ENCODE peak calls at places on chromosomes 3 and 15, in four cellular contexts. S is coronary artery, T is cardiac muscle cell, J is AG09309. A is an unnamed sample.
A peak's percentile ranks its signal among the peaks of the same experiment; 100 is the strongest.

GRCh38 chr15:56042982-56043980 is 49.9 kb upstream of the NEDD4 start:
- DNase-seq in S (no peak), T (no peak), J (no peak), A (no peak)

GRCh38 chr15:98649996-98650870 is 1.9 kb downstream of the IGF1R start:
- DNase-seq in S (peak; percentile 78), T (no peak), J (no peak), A (peak; percentile 52)

GRCh38 chr15:66126057-66126855 is 127.3 kb downstream of the MEGF11 start:
- DNase-seq in S (no peak), T (no peak), J (no peak), A (no peak)

GRCh38 chr15:36942248-36942827 is 158.0 kb downstream of the MEIS2 start:
- DNase-seq in S (no peak), T (no peak), J (no peak), A (no peak)

GRCh38 chr3:65855370-65856100 is 183.2 kb downstream of the MAGI1 start:
- DNase-seq in S (no peak), T (peak; percentile 40), J (peak; percentile 35), A (no peak)

GRCh38 chr3:197692641-197693040 is 44.1 kb downstream of the RUBCN start:
- DNase-seq in S (no peak), T (peak; percentile 76), J (no peak), A (no peak)

GRCh38 chr3:126526668-126527005 is 2.7 kb downstream of the CHST13 start:
- DNase-seq in S (no peak), T (no peak), J (no peak), A (peak; percentile 3)

GRCh38 chr3:103218793-103219192 is 784.0 kb downstream of the ZPLD1 start:
- DNase-seq in S (no peak), T (no peak), J (no peak), A (no peak)

GRCh38 chr3:158642005-158642404 is 2.3 kb upstream of the GFM1 start:
- DNase-seq in S (no peak), T (no peak), J (no peak), A (no peak)

GRCh38 chr3:21041621-21042020 is 709.4 kb downstream of the ZNF385D start:
- DNase-seq in S (no peak), T (no peak), J (peak; percentile 74), A (no peak)

GRCh38 chr15:69298697-69299441 is at the start of gene PAQR5:
- DNase-seq in S (no peak), T (peak; percentile 26), J (no peak), A (no peak)

GRCh38 chr3:143307613-143308183 is 188.1 kb downstream of the CHST2 start:
- DNase-seq in S (no peak), T (peak; percentile 77), J (peak; percentile 24), A (peak; percentile 40)

GRCh38 chr15:44541282-44541958 is 4.5 kb downstream of the EIF3J start:
- DNase-seq in S (no peak), T (peak; percentile 88), J (peak; percentile 58), A (no peak)

GRCh38 chr3:173465112-173465511 is 67.6 kb downstream of the NLGN1 start:
- DNase-seq in S (no peak), T (peak; percentile 36), J (peak; percentile 37), A (no peak)

GRCh38 chr3:195876297-195877031 is 31.9 kb downstream of the TNK2 start:
- DNase-seq in S (no peak), T (no peak), J (no peak), A (peak; percentile 47)

GRCh38 chr3:128337305-128337704 is 129.4 kb downstream of the DNAJB8 start:
- DNase-seq in S (no peak), T (no peak), J (no peak), A (no peak)

GRCh38 chr15:60373745-60374144 is 24.0 kb downstream of the ANXA2 start:
- DNase-seq in S (no peak), T (no peak), J (no peak), A (no peak)

GRCh38 chr3:67875858-67876257 is 221.4 kb upstream of the SUCLG2 start:
- DNase-seq in S (no peak), T (no peak), J (no peak), A (no peak)

GRCh38 chr3:144556392-144556791 is 584.8 kb downstream of the DIPK2A start:
- DNase-seq in S (no peak), T (no peak), J (peak; percentile 35), A (no peak)

GRCh38 chr3:119240101-119240581 is 537 bp downstream of the B4GALT4 start:
- DNase-seq in S (no peak), T (peak; percentile 18), J (no peak), A (peak; percentile 45)

GRCh38 chr15:47376190-47376589 is 341.1 kb upstream of the SEMA6D start:
- DNase-seq in S (no peak), T (no peak), J (no peak), A (no peak)

GRCh38 chr3:131608741-131609140 is 106.0 kb upstream of the MRPL3 start:
- DNase-seq in S (no peak), T (peak; percentile 30), J (no peak), A (no peak)

GRCh38 chr3:131612745-131613144 is 110.0 kb upstream of the MRPL3 start:
- DNase-seq in S (no peak), T (no peak), J (no peak), A (no peak)

GRCh38 chr3:131610174-131610573 is 107.4 kb upstream of the MRPL3 start:
- DNase-seq in S (no peak), T (no peak), J (no peak), A (no peak)

GRCh38 chr3:131608296-131608695 is 105.5 kb upstream of the MRPL3 start:
- DNase-seq in S (no peak), T (no peak), J (no peak), A (no peak)
- H3K4me3 ChIP-seq in S (no peak overlapping the region), T (no peak overlapping the region), J (no peak overlapping the region), A (no peak overlapping the region)

GRCh38 chr15:86634146-86634545 is 554.5 kb downstream of the AGBL1 start:
- DNase-seq in S (no peak), T (no peak), J (no peak), A (no peak)
- H3K4me3 ChIP-seq in S (no peak overlapping the region), T (no peak overlapping the region), J (no peak overlapping the region), A (no peak overlapping the region)

GRCh38 chr3:51390186-51390585 is 899 bp upstream of the RBM15B start:
- DNase-seq in S (no peak), T (no peak), J (no peak), A (no peak)
- H3K4me3 ChIP-seq in S (peak overlapping the region; percentile 94), T (no peak overlapping the region), J (no peak overlapping the region), A (peak overlapping the region; percentile 86)

GRCh38 chr3:180265551-180265950 is 228.8 kb upstream of the PEX5L start:
- DNase-seq in S (no peak), T (no peak), J (peak; percentile 46), A (no peak)

GRCh38 chr3:180264479-180264878 is 227.7 kb upstream of the PEX5L start:
- DNase-seq in S (no peak), T (no peak), J (no peak), A (no peak)

DNA sequence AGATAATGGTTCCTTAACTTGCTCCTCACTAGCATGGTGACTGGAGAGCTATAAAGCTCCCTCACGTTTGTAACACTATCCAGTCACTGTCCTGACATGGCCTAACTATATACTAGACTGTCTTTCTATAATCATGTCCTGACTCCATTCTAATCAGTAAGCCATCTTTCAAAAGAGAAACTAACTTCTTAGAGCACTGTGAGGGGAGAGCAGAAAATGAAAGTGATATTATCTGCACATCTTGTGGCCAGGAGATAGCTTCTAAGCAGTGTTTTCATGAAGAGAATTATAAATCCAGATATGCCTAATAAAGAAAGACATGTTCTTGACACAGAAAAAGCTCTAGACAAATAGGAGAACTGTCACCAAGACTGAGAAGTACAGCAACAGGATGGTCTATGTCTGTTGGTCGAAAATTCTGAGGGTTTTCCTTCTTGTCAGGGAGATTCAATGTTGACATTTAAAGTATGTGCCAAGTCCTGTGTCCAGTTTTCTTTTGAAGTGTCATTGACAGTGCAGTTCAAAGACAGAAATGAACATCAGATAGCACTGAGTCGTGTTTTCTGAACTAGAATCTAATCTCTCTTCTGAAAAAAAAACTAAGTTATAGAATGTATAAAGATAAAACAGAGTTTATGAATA is 230.6 kb upstream of the PEX5L start:
- DNase-seq in S (no peak), T (no peak), J (no peak), A (no peak)
- H3K4me3 ChIP-seq in S (no peak overlapping the region), T (no peak overlapping the region), J (no peak overlapping the region), A (no peak overlapping the region)

GRCh38 chr3:122928396-122929187 is 99.0 kb downstream of the SEMA5B start:
- DNase-seq in S (no peak), T (no peak), J (no peak), A (no peak)

GRCh38 chr3:122929188-122929465 is 98.4 kb downstream of the SEMA5B start:
- DNase-seq in S (no peak), T (peak; percentile 2), J (no peak), A (no peak)

GRCh38 chr3:122930371-122930997 is 97.1 kb downstream of the SEMA5B start:
- DNase-seq in S (no peak), T (no peak), J (no peak), A (no peak)

GRCh38 chr3:122931636-122932035 is 95.9 kb downstream of the SEMA5B start:
- DNase-seq in S (no peak), T (no peak), J (no peak), A (no peak)

DNA sequence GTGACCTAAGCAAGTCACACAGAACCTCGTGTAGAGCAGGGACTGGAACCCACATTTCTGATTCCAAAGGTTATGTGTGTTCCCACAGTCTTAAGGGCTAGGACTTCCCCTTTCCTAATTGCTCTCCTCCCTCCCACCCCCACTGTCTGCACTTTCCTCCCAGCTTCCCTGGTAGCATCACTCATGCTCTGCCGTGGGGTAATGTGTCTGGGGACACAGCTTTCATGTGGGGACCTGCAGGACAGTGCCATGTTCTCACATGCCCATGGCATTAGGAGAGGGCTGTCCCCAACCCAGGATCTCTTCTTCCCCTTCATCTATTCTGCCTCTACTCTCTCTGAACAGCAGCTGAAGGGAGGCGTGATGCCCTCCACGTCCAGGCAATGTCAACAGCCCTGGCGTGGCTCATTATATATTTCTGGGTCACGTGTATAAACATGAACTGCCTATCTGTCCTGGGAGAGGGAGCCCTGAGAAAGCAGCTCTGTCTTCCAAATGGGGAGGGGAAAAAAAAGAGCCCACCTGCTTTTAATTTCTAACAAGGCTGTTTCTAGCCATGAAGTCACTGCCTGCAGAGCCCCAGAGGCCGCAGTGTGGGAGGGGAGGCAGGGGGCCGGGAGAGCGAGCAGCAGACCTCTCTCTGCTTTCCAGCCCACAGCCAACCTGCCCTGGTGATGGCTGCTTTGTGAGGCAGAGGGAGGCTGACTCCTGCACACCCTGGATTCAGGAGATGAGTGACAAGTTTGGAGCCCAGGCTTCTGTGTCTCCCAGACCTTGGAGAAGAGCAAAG is 97.8 kb downstream of the SEMA5B start:
- DNase-seq in S (no peak), T (no peak), J (no peak), A (no peak)
- H3K4me3 ChIP-seq in S (no peak overlapping the region), T (no peak overlapping the region), J (no peak overlapping the region), A (no peak overlapping the region)

A was measured in heart left ventricle.